ENCODE peak calls at places on chromosomes 3 and 15, in four cellular contexts. V is heart right ventricle, D is ovary, N is testis. K is an unnamed sample.

GRCh38 chr15:44265757-44266156 is 22.8 kb upstream of the GOLM2 start:
- DNase-seq in N (no peak), D (no peak), V (no peak), K (no peak)

GRCh38 chr3:33717616-33717865 is 513 bp downstream of the CLASP2 start:
- DNase-seq in V (peak; percentile 65), D (peak; percentile 59), N (peak; percentile 65), K (no peak)

GRCh38 chr3:129413687-129414506 is 14.5 kb downstream of the EFCAB12 start:
- DNase-seq in D (peak; percentile 54), V (no peak), N (no peak), K (no peak)

GRCh38 chr15:45371546-45371945 is 6.8 kb downstream of the GATM start:
- DNase-seq in D (no peak), N (no peak), V (no peak), K (no peak)

GRCh38 chr3:190097617-190098016 is 23.1 kb downstream of the P3H2 start:
- DNase-seq in V (no peak), N (no peak), D (no peak), K (no peak)

GRCh38 chr3:71317749-71318458 is 265.6 kb downstream of the FOXP1 start:
- DNase-seq in V (no peak), N (no peak), D (no peak), K (no peak)

GRCh38 chr15:89472785-89473256 is 23.6 kb downstream of the RHCG start:
- DNase-seq in V (no peak), N (peak; percentile 48), D (no peak), K (peak; percentile 78)

GRCh38 chr15:33256874-33257273 is 53.9 kb upstream of the RYR3 start:
- DNase-seq in N (no peak), D (no peak), V (no peak), K (no peak)

GRCh38 chr15:25850154-25851111 is 12.7 kb downstream of the ATP10A start:
- DNase-seq in V (peak; percentile 77), D (peak; percentile 20), N (peak; percentile 60), K (peak; percentile 29)

GRCh38 chr3:194133661-194134230 is 2.2 kb upstream of the HES1 start:
- DNase-seq in N (peak; percentile 61), D (peak; percentile 62), V (peak; percentile 75), K (peak; percentile 46)

GRCh38 chr3:42655980-42656679 is 2.6 kb downstream of the ZBTB47 start:
- DNase-seq in N (no peak), D (peak; percentile 18), V (no peak), K (no peak)

GRCh38 chr3:172148269-172148668 is 108.9 kb downstream of the FNDC3B start:
- DNase-seq in N (no peak), V (no peak), D (no peak), K (peak; percentile 55)

GRCh38 chr3:172148702-172149565 is 109.6 kb downstream of the FNDC3B start:
- DNase-seq in D (no peak), N (no peak), V (no peak), K (no peak)

GRCh38 chr3:172151610-172152293 is 112.4 kb downstream of the FNDC3B start:
- DNase-seq in D (no peak), V (no peak), N (no peak), K (no peak)

GRCh38 chr3:172150896-172151295 is 111.5 kb downstream of the FNDC3B start:
- DNase-seq in D (no peak), V (no peak), N (no peak), K (no peak)

DNA sequence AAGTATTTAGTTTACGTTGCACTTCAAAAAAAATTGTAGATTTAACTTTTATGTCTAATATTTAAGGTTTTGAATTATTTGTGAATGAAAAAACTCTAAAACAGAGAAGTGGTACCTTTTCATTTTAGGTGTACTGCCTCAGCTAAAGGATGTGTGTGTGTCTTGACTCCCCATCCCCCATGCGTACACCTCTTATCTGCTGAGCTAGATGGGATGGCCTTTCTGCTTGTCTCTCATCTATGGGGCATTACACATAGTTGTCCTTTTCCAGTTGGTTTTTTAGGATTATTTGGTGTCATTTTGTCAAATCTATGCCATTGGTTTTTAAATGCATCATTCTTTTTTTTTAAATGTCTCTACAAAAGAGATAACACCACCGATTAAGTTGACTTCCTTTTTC is 110.9 kb downstream of the FNDC3B start:
- DNase-seq in D (no peak), V (no peak), N (no peak), K (no peak)
- H3K27ac ChIP-seq in D (no peak overlapping the region), V (no peak overlapping the region), N (no peak overlapping the region), K (no peak overlapping the region)

GRCh38 chr3:55484741-55485207 is 2.3 kb downstream of the WNT5A start:
- DNase-seq in N (no peak), V (no peak), D (no peak), K (no peak)
- H3K27ac ChIP-seq in N (peak overlapping the region; percentile 62), V (peak overlapping the region; percentile 40), D (peak overlapping the region; percentile 85), K (peak overlapping the region; percentile 69)

GRCh38 chr3:9104121-9104520 is 140.8 kb upstream of the RAD18 start:
- DNase-seq in D (no peak), V (no peak), N (no peak), K (peak; percentile 34)
- H3K27ac ChIP-seq in D (no peak overlapping the region), V (no peak overlapping the region), N (no peak overlapping the region), K (peak overlapping the region; percentile 85)

GRCh38 chr15:68558318-68559305 is 20.2 kb upstream of the CORO2B start:
- DNase-seq in D (no peak), V (no peak), N (no peak), K (no peak)

GRCh38 chr15:68559342-68560310 is 19.2 kb upstream of the CORO2B start:
- DNase-seq in N (peak; percentile 88), D (peak; percentile 80), V (peak; percentile 86), K (peak; percentile 69)

GRCh38 chr15:68555348-68556037 is 23.3 kb upstream of the CORO2B start:
- DNase-seq in V (no peak), N (no peak), D (no peak), K (no peak)

GRCh38 chr15:68556139-68556990 is 22.4 kb upstream of the CORO2B start:
- DNase-seq in N (no peak), V (no peak), D (no peak), K (no peak)

GRCh38 chr15:68557469-68558317 is 21.1 kb upstream of the CORO2B start:
- DNase-seq in D (no peak), V (no peak), N (no peak), K (no peak)
- H3K27ac ChIP-seq in D (no peak overlapping the region), V (no peak overlapping the region), N (no peak overlapping the region), K (no peak overlapping the region)

GRCh38 chr15:65384895-65385867 is 7.4 kb upstream of the IGDCC3 start:
- DNase-seq in N (peak; percentile 94), V (peak; percentile 84), D (peak; percentile 86), K (peak; percentile 95)
- H3K27ac ChIP-seq in N (no peak overlapping the region), V (peak overlapping the region; percentile 34), D (peak overlapping the region; percentile 86), K (peak overlapping the region; percentile 20)

K was measured in trophoblast cell.